ENCODE peak calls at places on chromosome 18, in six cellular contexts. O, C, D, W, H and F are unnamed samples.

GRCh38 chr18:57816208-57816999 is 13.3 kb upstream of the ATP8B1 start:
- DNase-seq in O (no peak), C (peak; percentile 55), D (no peak), W (no peak), H (no peak), F (no peak)

GRCh38 chr18:13186687-13187086 is 31.9 kb upstream of the LDLRAD4 start:
- DNase-seq in O (no peak), C (no peak), D (no peak), W (no peak), H (no peak), F (no peak)

GRCh38 chr18:42675810-42676209 is 439.7 kb downstream of the RIT2 start:
- DNase-seq in O (no peak), C (no peak), D (no peak), W (no peak), H (no peak), F (no peak)

GRCh38 chr18:24514439-24514838 is 54.0 kb downstream of the HRH4 start:
- DNase-seq in O (no peak), C (peak; percentile 65), D (peak; percentile 40), W (no peak), H (no peak), F (peak; percentile 94)

GRCh38 chr18:57792741-57793629 is 10.1 kb downstream of the ATP8B1 start:
- DNase-seq in O (no peak), C (no peak), D (no peak), W (no peak), H (no peak), F (no peak)

GRCh38 chr18:65221736-65222135 is 529.1 kb upstream of the CDH7 start:
- DNase-seq in O (no peak), C (no peak), D (no peak), W (no peak), H (no peak), F (no peak)

GRCh38 chr18:54280206-54280550 is 10.9 kb downstream of the POLI start:
- DNase-seq in O (no peak), C (no peak), D (no peak), W (no peak), H (no peak), F (no peak)

GRCh38 chr18:58161659-58162058 is 117.6 kb downstream of the NEDD4L start:
- DNase-seq in O (no peak), C (peak; percentile 35), D (no peak), W (no peak), H (peak; percentile 17), F (peak; percentile 81)

GRCh38 chr18:38611036-38611964 is 1045.7 kb upstream of the CELF4 start:
- DNase-seq in O (no peak), C (no peak), D (no peak), W (no peak), H (no peak), F (no peak)

GRCh38 chr18:41155025-41155424 is 800.0 kb upstream of the PIK3C3 start:
- DNase-seq in O (no peak), C (no peak), D (no peak), W (no peak), H (no peak), F (no peak)

GRCh38 chr18:363327-364115 is 95.7 kb upstream of the THOC1 start:
- DNase-seq in O (no peak), C (peak; percentile 60), D (no peak), W (no peak), H (no peak), F (peak; percentile 13)

GRCh38 chr18:49061906-49062831 is 111.4 kb upstream of the SMAD7 start:
- DNase-seq in O (no peak), C (no peak), D (no peak), W (no peak), H (no peak), F (no peak)